ENCODE peak calls at places on chromosomes 7 and 10, in six cellular contexts. N is colonic mucosa; X is GM06990; I is effector memory CD8-positive, alpha-beta T cell; Q is stimulated activated CD4-positive, alpha-beta T cell treated with anti-CD3 and anti-CD28 coated beads, TNF-alpha, amount 100 ng/mL, for 24 hours; K is heart left ventricle. Y is an unnamed sample.

GRCh38 chr7:122305475-122306319 is 1.1 kb upstream of the FEZF1 start:
- DNase-seq in X (no peak), K (no peak), N (no peak), Q (no peak), I (no peak), Y (no peak)

GRCh38 chr7:131948434-131949053 is 392.1 kb upstream of the PODXL start:
- DNase-seq in K (no peak), X (no peak), I (no peak), N (peak), Q (no peak), Y (no peak)

GRCh38 chr10:111600772-111601171 is 523.9 kb downstream of the ADRA2A start:
- DNase-seq in K (peak), X (no peak), Q (no peak), N (peak), I (no peak), Y (no peak)

GRCh38 chr10:1328951-1329614 is 272.9 kb downstream of the WDR37 start:
- DNase-seq in X (no peak), Q (no peak), I (no peak), N (no peak), K (no peak), Y (no peak)

GRCh38 chr7:158971214-158971613 is 114.9 kb downstream of the DYNC2I1 start:
- DNase-seq in I (no peak), N (no peak), X (no peak), Q (no peak), K (no peak), Y (no peak)

GRCh38 chr7:41003031-41003925 is 699.6 kb downstream of the INHBA start:
- DNase-seq in N (peak), I (no peak), K (no peak), X (no peak), Q (no peak), Y (no peak)

GRCh38 chr10:62788861-62789467 is 15.6 kb upstream of the ADO start:
- DNase-seq in N (no peak), I (no peak), X (no peak), K (peak), Q (no peak), Y (no peak)

GRCh38 chr10:96830511-96831199 is 1.4 kb upstream of the LCOR start:
- DNase-seq in Q (peak), X (peak), N (peak), K (peak), I (peak), Y (peak)

GRCh38 chr10:112565434-112566053 is 118.5 kb downstream of the VTI1A start:
- DNase-seq in Q (no peak), N (peak), I (peak), X (peak), K (peak), Y (peak)

Y was measured in GM04504.